ENCODE peak calls at places on chromosomes 3 and 15, in eight cellular contexts. E is EL, H is anterior cingulate cortex, M is heart right ventricle, U is NCI-H69, T is A673, Q is endothelial cell, N is A549. V is an unnamed sample.
A peak's percentile ranks its signal among the peaks of the same experiment; 100 is the strongest.

GRCh38 chr15:39025331-39025730 is 460.7 kb upstream of the RASGRP1 start:
- DNase-seq in E (no peak), H (no peak), M (no peak), U (no peak), T (no peak), Q (no peak), N (no peak), V (no peak)

GRCh38 chr3:181711325-181712135 is at the start of gene SOX2:
- DNase-seq in E (no peak), H (peak; percentile 82), M (no peak), U (peak; percentile 99), T (peak; percentile 98), Q (peak; percentile 90), N (peak; percentile 91), V (peak; percentile 84)

GRCh38 chr3:15052335-15053242 is 12.5 kb downstream of the MRPS25 start:
- DNase-seq in E (no peak), H (no peak), M (no peak), U (no peak), T (no peak), Q (no peak), N (no peak), V (no peak)

GRCh38 chr3:139935071-139935865 is at the start of gene CLSTN2:
- DNase-seq in E (peak; percentile 4), H (peak; percentile 38), M (peak; percentile 64), U (peak; percentile 86), T (peak; percentile 82), Q (peak; percentile 63), N (peak; percentile 31), V (peak; percentile 66)

GRCh38 chr15:51203797-51204196 is 109.1 kb upstream of the TNFAIP8L3 start:
- DNase-seq in E (peak; percentile 38), H (no peak), M (no peak), U (no peak), T (no peak), Q (no peak), N (peak; percentile 19), V (no peak)

GRCh38 chr3:30286811-30287210 is 319.6 kb upstream of the TGFBR2 start:
- DNase-seq in E (peak; percentile 50), H (no peak), M (no peak), U (no peak), T (no peak), Q (no peak), N (no peak), V (no peak)

GRCh38 chr3:62622553-62623174 is 249.3 kb upstream of the FEZF2 start:
- DNase-seq in E (peak; percentile 57), H (no peak), M (no peak), U (peak; percentile 61), T (peak; percentile 48), Q (peak; percentile 19), N (peak; percentile 34), V (no peak)

GRCh38 chr3:53753518-53754183 is 92.6 kb downstream of the CHDH start:
- DNase-seq in E (no peak), H (no peak), M (no peak), U (no peak), T (no peak), Q (no peak), N (no peak), V (no peak)

GRCh38 chr3:43879166-43879565 is 188.4 kb downstream of the ABHD5 start:
- DNase-seq in E (no peak), H (no peak), M (no peak), U (no peak), T (peak; percentile 23), Q (peak; percentile 30), N (peak; percentile 59), V (peak; percentile 25)

GRCh38 chr15:47661661-47662180 is 55.6 kb upstream of the SEMA6D start:
- DNase-seq in E (no peak), H (no peak), M (no peak), U (peak; percentile 18), T (no peak), Q (no peak), N (no peak), V (no peak)

GRCh38 chr15:77606142-77607034 is 26.3 kb downstream of the LINGO1 start:
- DNase-seq in E (peak; percentile 27), H (no peak), M (no peak), U (peak; percentile 65), T (peak; percentile 60), Q (no peak), N (no peak), V (no peak)

GRCh38 chr3:13254028-13254951 is 165.8 kb downstream of the NUP210 start:
- DNase-seq in E (no peak), H (no peak), M (no peak), U (no peak), T (no peak), Q (no peak), N (no peak), V (no peak)

GRCh38 chr15:50127255-50127777 is 8.3 kb upstream of the ATP8B4 start:
- DNase-seq in E (no peak), H (no peak), M (no peak), U (no peak), T (no peak), Q (no peak), N (no peak), V (no peak)

GRCh38 chr15:78879517-78880241 is 7.0 kb downstream of the MORF4L1 start:
- DNase-seq in E (peak; percentile 50), H (no peak), M (no peak), U (no peak), T (no peak), Q (no peak), N (no peak), V (no peak)

GRCh38 chr15:88878720-88879184 is 16.6 kb downstream of the HAPLN3 start:
- DNase-seq in E (peak; percentile 52), H (no peak), M (no peak), U (peak; percentile 48), T (peak; percentile 61), Q (peak; percentile 73), N (peak; percentile 68), V (peak; percentile 47)

GRCh38 chr15:70299931-70300858 is 202.5 kb upstream of the TLE3 start:
- DNase-seq in E (no peak), H (no peak), M (no peak), U (no peak), T (no peak), Q (no peak), N (no peak), V (no peak)

GRCh38 chr3:107450254-107450653 is 72.5 kb upstream of the BBX start:
- DNase-seq in E (peak; percentile 32), H (no peak), M (no peak), U (no peak), T (no peak), Q (no peak), N (no peak), V (no peak)

GRCh38 chr15:77966540-77967290 is 110.8 kb downstream of the TBC1D2B start:
- DNase-seq in E (peak; percentile 58), H (no peak), M (peak; percentile 58), U (peak; percentile 49), T (peak; percentile 56), Q (peak; percentile 47), N (peak; percentile 65), V (no peak)